ENCODE peak calls at places on chromosomes 6 and 20, in nine cellular contexts. J is ascending aorta; F is left ventricle myocardium inferior; I is RWPE1; T is hepatocyte; E is H1; Z is CD4-positive, alpha-beta T cell; W is dorsolateral prefrontal cortex; C is CD8-positive, alpha-beta T cell. S is an unnamed sample.

GRCh38 chr20:41800040-41800439 is 181.9 kb upstream of the CHD6 start:
- DNase-seq in Z (no peak), I (no peak), W (no peak), F (no peak), T (no peak), C (no peak), E (no peak), J (no peak), S (no peak)

GRCh38 chr6:157033428-157034140 is 256.4 kb downstream of the ARID1B start:
- DNase-seq in F (no peak), I (no peak), C (no peak), Z (no peak), W (no peak), J (no peak), T (no peak), E (no peak), S (no peak)

GRCh38 chr6:35318200-35318844 is 20.7 kb downstream of the DEF6 start:
- DNase-seq in W (peak), I (peak), C (no peak), T (peak), E (peak), Z (no peak), J (no peak), F (peak), S (peak)

GRCh38 chr20:19903168-19903676 is 113.9 kb upstream of the NAA20 start:
- DNase-seq in C (no peak), W (no peak), F (no peak), E (no peak), J (no peak), T (peak), Z (no peak), I (no peak), S (no peak)

GRCh38 chr6:52361945-52362442 is at the start of gene PAQR8:
- DNase-seq in W (peak), F (peak), T (peak), Z (peak), J (peak), C (peak), I (peak), E (no peak), S (peak)

GRCh38 chr20:61371501-61372150 is 119.6 kb downstream of the CDH4 start:
- DNase-seq in J (no peak), W (no peak), Z (no peak), T (no peak), E (no peak), I (no peak), F (no peak), C (no peak), S (no peak)

GRCh38 chr6:134238960-134239795 is 78.7 kb downstream of the SGK1 start:
- DNase-seq in E (no peak), I (no peak), C (no peak), J (no peak), F (no peak), W (no peak), T (no peak), Z (no peak), S (no peak)

GRCh38 chr6:4459032-4459431 is 317.2 kb upstream of the CDYL start:
- DNase-seq in E (no peak), T (peak), Z (no peak), C (no peak), W (no peak), J (no peak), I (peak), F (no peak), S (no peak)

GRCh38 chr6:163162007-163162873 is 252.3 kb upstream of the QKI start:
- DNase-seq in T (no peak), J (no peak), Z (no peak), E (no peak), C (no peak), W (no peak), F (no peak), I (no peak), S (no peak)

GRCh38 chr6:31359556-31359955 is 2.6 kb upstream of the HLA-B start:
- DNase-seq in C (no peak), T (no peak), F (no peak), Z (no peak), W (no peak), I (no peak), J (no peak), E (no peak), S (no peak)

GRCh38 chr6:113551168-113551567 is 306.0 kb upstream of the MARCKS start:
- DNase-seq in T (no peak), Z (no peak), E (no peak), I (no peak), C (no peak), W (no peak), J (no peak), F (no peak), S (no peak)

GRCh38 chr20:2695206-2695983 is 2.8 kb downstream of the EBF4 start:
- DNase-seq in C (no peak), F (no peak), T (no peak), J (no peak), E (no peak), Z (no peak), I (no peak), W (peak), S (no peak)

GRCh38 chr6:25504661-25505060 is 147.4 kb upstream of the SCGN start:
- DNase-seq in E (no peak), Z (no peak), I (peak), J (no peak), T (no peak), W (no peak), F (no peak), C (no peak), S (no peak)

GRCh38 chr6:16576391-16577368 is 184.6 kb downstream of the ATXN1 start:
- DNase-seq in W (no peak), C (no peak), F (no peak), E (no peak), T (no peak), J (no peak), I (no peak), Z (no peak), S (no peak)

GRCh38 chr6:127463056-127463455 is 3.9 kb upstream of the KIAA0408 start:
- DNase-seq in F (no peak), T (no peak), Z (no peak), C (no peak), E (no peak), W (no peak), I (no peak), J (no peak), S (no peak)

GRCh38 chr20:12047838-12048432 is 130.2 kb downstream of the BTBD3 start:
- DNase-seq in C (no peak), F (no peak), I (no peak), E (no peak), T (no peak), W (no peak), Z (no peak), J (no peak), S (no peak)

GRCh38 chr6:52574709-52575489 is 2.0 kb downstream of the TRAM2 start:
- DNase-seq in E (no peak), I (no peak), J (no peak), W (no peak), F (no peak), C (peak), Z (peak), T (peak), S (no peak)

GRCh38 chr20:7540018-7540417 is 400.2 kb downstream of the HAO1 start:
- DNase-seq in J (no peak), C (no peak), I (no peak), E (no peak), T (peak), W (no peak), F (no peak), Z (no peak), S (no peak)

GRCh38 chr20:771741-772464 is 3.6 kb upstream of the SLC52A3 start:
- DNase-seq in J (no peak), W (no peak), C (no peak), F (no peak), E (no peak), T (no peak), I (no peak), Z (no peak), S (no peak)

GRCh38 chr20:62782149-62782892 is 14.0 kb upstream of the MRGBP start:
- DNase-seq in I (no peak), C (no peak), W (no peak), Z (no peak), J (no peak), E (no peak), T (no peak), F (no peak), S (no peak)

GRCh38 chr6:169046483-169047192 is 207.0 kb downstream of the THBS2 start:
- DNase-seq in T (no peak), F (no peak), J (peak), Z (no peak), I (peak), E (no peak), C (no peak), W (no peak), S (no peak)

GRCh38 chr6:31831350-31832215 is 4.0 kb downstream of the HSPA1B start:
- DNase-seq in Z (no peak), F (no peak), E (no peak), I (no peak), C (no peak), J (no peak), T (no peak), W (no peak), S (no peak)

GRCh38 chr6:161435426-161436065 is 161.7 kb upstream of the AGPAT4 start:
- DNase-seq in T (no peak), E (no peak), Z (no peak), J (no peak), F (no peak), W (no peak), I (no peak), C (no peak), S (no peak)

GRCh38 chr6:106163446-106163965 is 77.4 kb downstream of the PRDM1 start:
- DNase-seq in E (no peak), T (peak), I (no peak), F (no peak), Z (no peak), C (peak), W (no peak), J (no peak), S (no peak)

GRCh38 chr6:66226099-66226498 is 519.1 kb upstream of the EYS start:
- DNase-seq in W (no peak), J (no peak), T (no peak), C (no peak), I (peak), Z (no peak), F (no peak), E (no peak), S (no peak)

GRCh38 chr6:12228447-12229146 is 61.6 kb upstream of the EDN1 start:
- DNase-seq in E (no peak), I (no peak), F (no peak), W (no peak), J (no peak), T (peak), Z (no peak), C (no peak), S (no peak)

GRCh38 chr6:143125896-143126573 is 65.3 kb downstream of the AIG1 start:
- DNase-seq in Z (no peak), I (no peak), J (no peak), F (no peak), E (no peak), C (no peak), T (no peak), W (no peak), S (no peak)

GRCh38 chr6:77416839-77417238 is 46.5 kb downstream of the HTR1B start:
- DNase-seq in E (no peak), J (no peak), Z (no peak), F (no peak), C (no peak), I (no peak), W (no peak), T (no peak), S (no peak)

GRCh38 chr6:641225-641985 is 15.5 kb downstream of the HUS1B start:
- DNase-seq in I (no peak), J (no peak), C (no peak), T (no peak), Z (no peak), W (no peak), F (no peak), E (no peak), S (no peak)

DNA sequence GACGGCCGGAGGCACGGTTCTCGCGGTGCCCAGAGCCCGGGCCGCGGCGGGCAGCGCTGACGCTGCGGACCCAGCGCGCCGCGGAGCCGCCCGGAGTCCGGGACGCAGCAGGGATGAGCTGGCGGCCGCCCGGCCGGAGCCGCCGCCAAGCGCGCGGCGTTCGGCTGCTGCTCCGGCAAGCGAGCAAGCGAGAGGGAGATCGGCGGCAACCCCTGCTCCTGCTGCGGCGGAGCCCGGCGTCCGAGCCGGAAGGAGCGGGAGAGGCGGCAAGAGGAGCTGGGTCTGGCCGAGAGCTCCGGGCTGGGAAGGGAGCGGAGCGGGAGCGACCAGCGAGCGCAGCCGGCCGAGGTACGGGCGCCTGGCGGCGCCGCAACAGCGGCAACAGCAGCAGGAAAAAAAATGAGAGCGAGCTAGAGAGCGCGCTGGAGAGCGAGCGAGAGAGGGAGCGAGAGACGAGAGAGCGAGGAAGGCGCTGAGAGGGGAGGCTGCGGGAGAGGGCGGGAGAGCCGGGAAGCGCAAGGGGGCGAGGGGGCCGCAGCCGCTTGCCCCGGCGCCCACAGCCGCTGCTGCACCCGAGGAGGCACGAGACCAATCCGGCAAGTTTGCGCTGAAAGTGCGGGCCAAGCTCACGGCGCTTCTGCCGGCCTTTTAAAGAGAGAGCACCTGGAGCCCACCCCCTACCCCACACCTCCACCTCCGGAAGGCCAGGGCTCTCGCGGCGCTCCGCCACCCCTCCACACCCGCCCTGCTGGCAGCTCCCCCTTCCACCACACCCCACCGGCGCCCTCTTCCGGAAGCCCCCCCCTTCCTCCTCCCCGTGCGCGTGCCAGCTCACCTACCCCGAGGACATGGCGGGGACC is 496 bp downstream of the GRM4 start:
- DNase-seq in I (peak), W (no peak), C (peak), F (no peak), E (no peak), T (peak), Z (peak), J (no peak), S (peak)
- TF ChIP-seq CTCF in I (no peak), W (no peak), C (no peak), F (no peak), E (no peak), T (no peak), Z (no peak), J (no peak), S (no peak)

DNA sequence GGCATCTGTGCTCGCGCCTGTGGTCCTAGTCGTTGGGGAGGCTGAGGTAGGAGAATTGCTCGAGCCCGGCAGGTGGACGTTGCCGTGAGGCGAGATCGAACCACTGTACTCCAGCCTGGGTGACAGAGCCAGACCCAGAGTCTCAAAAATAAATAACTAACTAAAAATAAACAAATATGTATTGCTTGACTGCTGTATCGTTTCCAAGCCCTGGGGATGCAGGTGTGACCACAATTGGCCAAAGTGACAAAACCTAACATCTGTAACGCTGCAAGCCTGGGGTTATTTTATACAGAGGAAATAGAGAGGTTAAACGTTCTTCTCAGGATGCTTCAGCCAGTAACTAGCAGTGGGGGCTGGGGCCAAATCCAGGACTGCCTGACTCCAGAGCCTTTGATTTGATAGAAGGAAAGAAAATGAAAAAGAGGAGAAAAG is 1.9 kb upstream of the SRSF3 start:
- DNase-seq in T (no peak), C (no peak), E (no peak), W (no peak), F (no peak), I (no peak), J (no peak), Z (no peak), S (no peak)
- H3K27ac ChIP-seq in T (no peak), C (peak), E (no peak), W (no peak), F (no peak), I (peak), J (peak), Z (peak), S (no peak)

GRCh38 chr20:5586720-5587119 is 163.5 kb upstream of the SHLD1 start:
- DNase-seq in E (no peak), C (no peak), Z (no peak), F (no peak), J (no peak), I (no peak), T (no peak), W (no peak), S (no peak)
- TF ChIP-seq CTCF in E (no peak), C (no peak), Z (no peak), F (no peak), J (no peak), I (no peak), T (no peak), W (no peak), S (no peak)

DNA sequence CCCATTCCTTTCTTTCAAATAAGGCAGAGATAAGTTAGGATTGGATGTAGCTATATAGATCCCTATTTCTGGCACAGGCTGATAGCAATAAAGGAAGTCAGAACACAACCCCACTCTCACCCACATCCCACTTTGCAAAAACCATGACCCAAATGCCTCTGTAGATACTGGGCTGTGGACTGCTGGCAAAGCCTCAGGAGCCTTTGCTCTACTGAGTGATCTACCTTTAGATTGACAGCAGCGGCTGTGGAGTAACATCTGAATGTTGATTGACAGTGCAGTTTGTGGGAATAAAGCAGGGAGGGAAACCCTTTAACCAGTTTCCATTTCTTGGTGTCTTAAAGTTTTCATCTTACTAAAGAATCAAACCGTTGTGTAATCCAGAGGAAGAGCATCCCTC is 6.7 kb upstream of the TMEM30A start:
- DNase-seq in F (no peak), Z (no peak), C (no peak), T (no peak), W (no peak), E (no peak), J (no peak), I (no peak), S (no peak)
- H3K27ac ChIP-seq in F (peak), Z (no peak), C (no peak), T (no peak), W (peak), E (no peak), J (peak), I (no peak), S (peak)

GRCh38 chr6:121799574-121799973 is 364.1 kb downstream of the GJA1 start:
- DNase-seq in T (no peak), J (no peak), F (no peak), E (no peak), Z (no peak), I (no peak), C (no peak), W (no peak), S (no peak)
- TF ChIP-seq CTCF in T (no peak), J (no peak), F (no peak), E (no peak), Z (no peak), I (no peak), C (no peak), W (no peak), S (no peak)

GRCh38 chr20:10707070-10707469 is 33.3 kb upstream of the JAG1 start:
- DNase-seq in J (no peak), C (no peak), W (no peak), F (no peak), E (no peak), Z (no peak), T (no peak), I (no peak), S (no peak)
- H3K27ac ChIP-seq in J (peak), C (no peak), W (no peak), F (no peak), E (no peak), Z (no peak), T (no peak), I (no peak), S (no peak)

GRCh38 chr6:41700577-41701347 is 34.6 kb downstream of the TFEB start:
- DNase-seq in C (no peak), F (peak), I (no peak), T (no peak), W (no peak), E (no peak), J (no peak), Z (no peak), S (no peak)
- TF ChIP-seq CTCF in C (no peak), F (peak), I (no peak), T (no peak), W (peak), E (peak), J (no peak), Z (no peak), S (no peak)